ENCODE peak calls at places on chromosomes 6 and 20, in five cellular contexts. K is HFFc6, L is fibroblast of pulmonary artery, R is foreskin fibroblast, Q is fibroblast of the aortic adventitia. A is an unnamed sample.

GRCh38 chr20:47546184-47547033 is 44.7 kb downstream of the NCOA3 start:
- DNase-seq in R (peak), Q (peak), L (peak), K (peak), A (peak)

GRCh38 chr20:37846573-37846972 is 56.4 kb upstream of the VSTM2L start:
- DNase-seq in Q (no peak), L (no peak), K (no peak), R (no peak), A (no peak)

GRCh38 chr6:3235969-3236368 is 8.5 kb upstream of the TUBB2B start:
- DNase-seq in R (no peak), L (no peak), Q (no peak), K (no peak), A (no peak)

GRCh38 chr6:139173172-139173571 is 38.3 kb downstream of the HECA start:
- DNase-seq in R (no peak), L (no peak), K (no peak), Q (no peak), A (peak)

GRCh38 chr6:70668499-70668812 is 773 bp downstream of the SMAP1 start:
- DNase-seq in L (peak), Q (peak), R (peak), K (no peak), A (peak)

GRCh38 chr6:127267742-127268588 is 1.3 kb downstream of the RNF146 start:
- DNase-seq in R (no peak), L (peak), K (no peak), Q (peak), A (peak)

GRCh38 chr6:136523196-136523595 is 27.0 kb downstream of the MAP7 start:
- DNase-seq in Q (no peak), L (no peak), K (no peak), R (no peak), A (no peak)

GRCh38 chr6:158516098-158516497 is 43.8 kb upstream of the TMEM181 start:
- DNase-seq in K (no peak), R (no peak), Q (no peak), L (no peak), A (no peak)

GRCh38 chr6:115634899-115635298 is 425.8 kb downstream of the FRK start:
- DNase-seq in L (no peak), K (no peak), Q (no peak), R (no peak), A (no peak)
- TF ChIP-seq CTCF in L (no peak), K (no peak), Q (no peak), R (no peak), A (no peak)

GRCh38 chr6:121724576-121724975 is 289.1 kb downstream of the GJA1 start:
- DNase-seq in R (no peak), Q (no peak), K (no peak), L (no peak), A (no peak)
- TF ChIP-seq CTCF in R (no peak), Q (no peak), K (no peak), L (no peak), A (no peak)

DNA sequence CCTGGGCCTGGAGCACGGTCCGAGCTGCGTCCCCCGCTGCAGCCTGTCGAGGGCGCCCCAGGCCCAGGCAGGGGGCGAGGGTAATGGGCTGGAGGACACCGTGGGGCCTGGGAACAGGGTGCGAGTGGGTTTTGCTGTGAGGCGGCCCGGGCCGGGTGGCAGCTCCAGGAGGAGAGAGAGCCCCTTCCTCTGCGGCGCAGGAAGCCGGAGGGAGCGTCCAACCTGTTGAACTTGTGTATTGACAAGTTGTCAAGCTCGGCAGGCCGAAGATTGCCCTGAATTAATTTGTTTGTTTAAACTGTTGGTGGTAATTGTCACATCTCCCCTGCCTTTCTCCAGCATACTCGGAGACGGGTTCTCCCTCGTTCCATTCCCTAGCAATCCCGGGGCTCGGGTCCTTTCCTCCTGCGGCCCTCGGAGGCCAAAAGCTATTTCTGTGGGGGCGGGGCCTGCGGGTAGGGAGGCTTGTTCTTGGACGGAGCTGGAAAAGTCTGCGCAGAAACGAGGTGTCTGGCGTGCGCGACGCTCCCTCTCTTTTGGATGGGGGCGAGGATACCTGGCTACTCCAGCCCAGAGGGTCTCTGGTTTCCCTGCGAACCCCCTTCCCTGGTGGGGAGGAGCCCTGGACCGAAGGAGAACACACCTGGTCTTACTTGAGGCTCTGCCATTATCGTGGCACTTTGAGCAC is 9.9 kb downstream of the NR2E1 start:
- DNase-seq in R (no peak), L (no peak), K (no peak), Q (no peak), A (no peak)
- TF ChIP-seq CTCF in R (no peak), L (no peak), K (no peak), Q (no peak), A (no peak)

GRCh38 chr6:106748547-106749207 is 119.3 kb downstream of the QRSL1 start:
- DNase-seq in K (no peak), Q (no peak), R (no peak), L (no peak), A (no peak)
- TF ChIP-seq CTCF in K (peak), Q (no peak), R (no peak), L (no peak), A (no peak)

A was measured in bronchial epithelial cell.